ENCODE peak calls at places on chromosomes 3 and 15, in eight cellular contexts. One of them, this sample, is unnamed.

GRCh38 chr3:115498898-115499297 is 124.4 kb upstream of the GAP43 start:
- DNase-seq in hippocampal formation: no peak
- DNase-seq in iris pigment epithelial cell: no peak
- DNase-seq in CD8-positive, alpha-beta memory T cell: no peak
- DNase-seq in NCI-H1105: no peak
- DNase-seq in substantia nigra: no peak
- DNase-seq in GM04503: no peak
- DNase-seq in AG08396: no peak
- DNase-seq in this sample: no peak

GRCh38 chr3:164004205-164004604 is 1074.1 kb downstream of the SI start:
- DNase-seq in hippocampal formation: no peak
- DNase-seq in iris pigment epithelial cell: no peak
- DNase-seq in CD8-positive, alpha-beta memory T cell: no peak
- DNase-seq in NCI-H1105: no peak
- DNase-seq in substantia nigra: no peak
- DNase-seq in GM04503: no peak
- DNase-seq in AG08396: no peak
- DNase-seq in this sample: no peak

GRCh38 chr3:13042932-13043275 is 30.3 kb downstream of the IQSEC1 start:
- DNase-seq in hippocampal formation: no peak
- DNase-seq in iris pigment epithelial cell: no peak
- DNase-seq in CD8-positive, alpha-beta memory T cell: no peak
- DNase-seq in NCI-H1105: no peak
- DNase-seq in substantia nigra: peak; percentile 28
- DNase-seq in GM04503: no peak
- DNase-seq in AG08396: no peak
- DNase-seq in this sample: no peak

GRCh38 chr3:195087321-195087720 is 183.6 kb downstream of the XXYLT1 start:
- DNase-seq in hippocampal formation: no peak
- DNase-seq in iris pigment epithelial cell: no peak
- DNase-seq in CD8-positive, alpha-beta memory T cell: peak; percentile 25
- DNase-seq in NCI-H1105: no peak
- DNase-seq in substantia nigra: no peak
- DNase-seq in GM04503: no peak
- DNase-seq in AG08396: no peak
- DNase-seq in this sample: no peak

GRCh38 chr3:31010491-31010890 is 116.0 kb upstream of the GADL1 start:
- DNase-seq in hippocampal formation: no peak
- DNase-seq in iris pigment epithelial cell: peak; percentile 68
- DNase-seq in CD8-positive, alpha-beta memory T cell: no peak
- DNase-seq in NCI-H1105: no peak
- DNase-seq in substantia nigra: no peak
- DNase-seq in GM04503: no peak
- DNase-seq in AG08396: no peak
- DNase-seq in this sample: no peak

GRCh38 chr3:32867954-32868353 is 50.2 kb downstream of the TRIM71 start:
- DNase-seq in hippocampal formation: no peak
- DNase-seq in iris pigment epithelial cell: no peak
- DNase-seq in CD8-positive, alpha-beta memory T cell: no peak
- DNase-seq in NCI-H1105: no peak
- DNase-seq in substantia nigra: no peak
- DNase-seq in GM04503: no peak
- DNase-seq in AG08396: no peak
- DNase-seq in this sample: no peak

GRCh38 chr3:183845608-183846288 is 20.4 kb upstream of the MAP6D1 start:
- DNase-seq in hippocampal formation: no peak
- DNase-seq in iris pigment epithelial cell: peak; percentile 44
- DNase-seq in CD8-positive, alpha-beta memory T cell: no peak
- DNase-seq in NCI-H1105: no peak
- DNase-seq in substantia nigra: no peak
- DNase-seq in GM04503: no peak
- DNase-seq in AG08396: no peak
- DNase-seq in this sample: no peak

GRCh38 chr3:61789861-61790260 is 228.5 kb downstream of the PTPRG start:
- DNase-seq in hippocampal formation: no peak
- DNase-seq in iris pigment epithelial cell: no peak
- DNase-seq in CD8-positive, alpha-beta memory T cell: no peak
- DNase-seq in NCI-H1105: no peak
- DNase-seq in substantia nigra: no peak
- DNase-seq in GM04503: no peak
- DNase-seq in AG08396: no peak
- DNase-seq in this sample: no peak

GRCh38 chr15:81222007-81222406 is 25.3 kb downstream of the IL16 start:
- DNase-seq in hippocampal formation: no peak
- DNase-seq in iris pigment epithelial cell: no peak
- DNase-seq in CD8-positive, alpha-beta memory T cell: no peak
- DNase-seq in NCI-H1105: no peak
- DNase-seq in substantia nigra: no peak
- DNase-seq in GM04503: no peak
- DNase-seq in AG08396: no peak
- DNase-seq in this sample: no peak

GRCh38 chr3:192188218-192188835 is 539.0 kb downstream of the FGF12 start:
- DNase-seq in hippocampal formation: no peak
- DNase-seq in iris pigment epithelial cell: peak; percentile 57
- DNase-seq in CD8-positive, alpha-beta memory T cell: no peak
- DNase-seq in NCI-H1105: no peak
- DNase-seq in substantia nigra: no peak
- DNase-seq in GM04503: no peak
- DNase-seq in AG08396: no peak
- DNase-seq in this sample: no peak

GRCh38 chr3:123149525-123149924 is 52.2 kb upstream of the SEC22A start:
- DNase-seq in hippocampal formation: no peak
- DNase-seq in iris pigment epithelial cell: no peak
- DNase-seq in CD8-positive, alpha-beta memory T cell: no peak
- DNase-seq in NCI-H1105: no peak
- DNase-seq in substantia nigra: no peak
- DNase-seq in GM04503: no peak
- DNase-seq in AG08396: no peak
- DNase-seq in this sample: no peak

GRCh38 chr15:65952425-65953053 is 83.2 kb downstream of the RAB11A start:
- DNase-seq in hippocampal formation: no peak
- DNase-seq in iris pigment epithelial cell: peak; percentile 65
- DNase-seq in CD8-positive, alpha-beta memory T cell: no peak
- DNase-seq in NCI-H1105: no peak
- DNase-seq in substantia nigra: no peak
- DNase-seq in GM04503: no peak
- DNase-seq in AG08396: peak; percentile 71
- DNase-seq in this sample: no peak

GRCh38 chr15:74397239-74398068 is 30.0 kb upstream of the CYP11A1 start:
- DNase-seq in hippocampal formation: no peak
- DNase-seq in iris pigment epithelial cell: no peak
- DNase-seq in CD8-positive, alpha-beta memory T cell: no peak
- DNase-seq in NCI-H1105: no peak
- DNase-seq in substantia nigra: no peak
- DNase-seq in GM04503: no peak
- DNase-seq in AG08396: no peak
- DNase-seq in this sample: no peak

GRCh38 chr3:37024092-37024491 is 30.8 kb downstream of the MLH1 start:
- DNase-seq in hippocampal formation: no peak
- DNase-seq in iris pigment epithelial cell: peak; percentile 27
- DNase-seq in CD8-positive, alpha-beta memory T cell: no peak
- DNase-seq in NCI-H1105: no peak
- DNase-seq in substantia nigra: no peak
- DNase-seq in GM04503: no peak
- DNase-seq in AG08396: no peak
- DNase-seq in this sample: no peak

GRCh38 chr3:139285691-139286090 is 58.1 kb upstream of the MRPS22 start:
- DNase-seq in hippocampal formation: no peak
- DNase-seq in iris pigment epithelial cell: no peak
- DNase-seq in CD8-positive, alpha-beta memory T cell: no peak
- DNase-seq in NCI-H1105: no peak
- DNase-seq in substantia nigra: no peak
- DNase-seq in GM04503: no peak
- DNase-seq in AG08396: no peak
- DNase-seq in this sample: no peak

GRCh38 chr3:120506828-120507774 is 56.3 kb upstream of the FSTL1 start:
- DNase-seq in hippocampal formation: peak; percentile 10
- DNase-seq in iris pigment epithelial cell: peak; percentile 60
- DNase-seq in CD8-positive, alpha-beta memory T cell: no peak
- DNase-seq in NCI-H1105: peak; percentile 22
- DNase-seq in substantia nigra: no peak
- DNase-seq in GM04503: peak; percentile 45
- DNase-seq in AG08396: peak; percentile 33
- DNase-seq in this sample: no peak

GRCh38 chr3:114650808-114651207 is 357.0 kb downstream of the TIGIT start:
- DNase-seq in hippocampal formation: no peak
- DNase-seq in iris pigment epithelial cell: peak; percentile 84
- DNase-seq in CD8-positive, alpha-beta memory T cell: no peak
- DNase-seq in NCI-H1105: no peak
- DNase-seq in substantia nigra: no peak
- DNase-seq in GM04503: no peak
- DNase-seq in AG08396: peak; percentile 9
- DNase-seq in this sample: no peak

GRCh38 chr3:46368569-46368968 is 2.2 kb upstream of the CCR5 start:
- DNase-seq in hippocampal formation: peak; percentile 16
- DNase-seq in iris pigment epithelial cell: no peak
- DNase-seq in CD8-positive, alpha-beta memory T cell: peak; percentile 87
- DNase-seq in NCI-H1105: no peak
- DNase-seq in substantia nigra: peak; percentile 55
- DNase-seq in GM04503: no peak
- DNase-seq in AG08396: no peak
- DNase-seq in this sample: peak; percentile 71

GRCh38 chr3:31668258-31668657 is 135.5 kb downstream of the STT3B start:
- DNase-seq in hippocampal formation: no peak
- DNase-seq in iris pigment epithelial cell: no peak
- DNase-seq in CD8-positive, alpha-beta memory T cell: no peak
- DNase-seq in NCI-H1105: no peak
- DNase-seq in substantia nigra: no peak
- DNase-seq in GM04503: no peak
- DNase-seq in AG08396: no peak
- DNase-seq in this sample: no peak

GRCh38 chr3:51670053-51670666 is 892 bp upstream of the TEX264 start:
- DNase-seq in hippocampal formation: no peak
- DNase-seq in iris pigment epithelial cell: no peak
- DNase-seq in CD8-positive, alpha-beta memory T cell: no peak
- DNase-seq in NCI-H1105: no peak
- DNase-seq in substantia nigra: no peak
- DNase-seq in GM04503: no peak
- DNase-seq in AG08396: no peak
- DNase-seq in this sample: no peak

GRCh38 chr15:85941186-85941855 is 138.3 kb upstream of the AGBL1 start:
- DNase-seq in hippocampal formation: no peak
- DNase-seq in iris pigment epithelial cell: peak; percentile 12
- DNase-seq in CD8-positive, alpha-beta memory T cell: no peak
- DNase-seq in NCI-H1105: no peak
- DNase-seq in substantia nigra: no peak
- DNase-seq in GM04503: no peak
- DNase-seq in AG08396: no peak
- DNase-seq in this sample: no peak

GRCh38 chr3:159200176-159200575 is 398.3 kb downstream of the MFSD1 start:
- DNase-seq in hippocampal formation: no peak
- DNase-seq in iris pigment epithelial cell: peak; percentile 97
- DNase-seq in CD8-positive, alpha-beta memory T cell: no peak
- DNase-seq in NCI-H1105: no peak
- DNase-seq in substantia nigra: no peak
- DNase-seq in GM04503: peak; percentile 73
- DNase-seq in AG08396: peak; percentile 52
- DNase-seq in this sample: no peak

GRCh38 chr3:154060606-154061380 is 60.4 kb upstream of the ARHGEF26 start:
- DNase-seq in hippocampal formation: peak; percentile 72
- DNase-seq in iris pigment epithelial cell: peak; percentile 69
- DNase-seq in CD8-positive, alpha-beta memory T cell: no peak
- DNase-seq in NCI-H1105: no peak
- DNase-seq in substantia nigra: peak; percentile 19
- DNase-seq in GM04503: peak; percentile 57
- DNase-seq in AG08396: peak; percentile 39
- DNase-seq in this sample: no peak

GRCh38 chr3:51982352-51982837 is 940 bp upstream of the ACY1 start:
- DNase-seq in hippocampal formation: no peak
- DNase-seq in iris pigment epithelial cell: no peak
- DNase-seq in CD8-positive, alpha-beta memory T cell: no peak
- DNase-seq in NCI-H1105: no peak
- DNase-seq in substantia nigra: no peak
- DNase-seq in GM04503: no peak
- DNase-seq in AG08396: peak; percentile 64
- DNase-seq in this sample: no peak

GRCh38 chr3:191362036-191362435 is 31.7 kb upstream of the UTS2B start:
- DNase-seq in hippocampal formation: no peak
- DNase-seq in iris pigment epithelial cell: no peak
- DNase-seq in CD8-positive, alpha-beta memory T cell: no peak
- DNase-seq in NCI-H1105: no peak
- DNase-seq in substantia nigra: no peak
- DNase-seq in GM04503: no peak
- DNase-seq in AG08396: no peak
- DNase-seq in this sample: no peak

GRCh38 chr15:44243146-44243545 is 45.4 kb upstream of the GOLM2 start:
- DNase-seq in hippocampal formation: no peak
- DNase-seq in iris pigment epithelial cell: no peak
- DNase-seq in CD8-positive, alpha-beta memory T cell: no peak
- DNase-seq in NCI-H1105: no peak
- DNase-seq in substantia nigra: no peak
- DNase-seq in GM04503: no peak
- DNase-seq in AG08396: no peak
- DNase-seq in this sample: no peak

GRCh38 chr3:64138656-64139375 is 86.5 kb downstream of the PRICKLE2 start:
- DNase-seq in hippocampal formation: no peak
- DNase-seq in iris pigment epithelial cell: no peak
- DNase-seq in CD8-positive, alpha-beta memory T cell: no peak
- DNase-seq in NCI-H1105: no peak
- DNase-seq in substantia nigra: no peak
- DNase-seq in GM04503: no peak
- DNase-seq in AG08396: no peak
- DNase-seq in this sample: no peak

GRCh38 chr15:28896944-28897343 is 11.2 kb downstream of the APBA2 start:
- DNase-seq in hippocampal formation: no peak
- DNase-seq in iris pigment epithelial cell: peak; percentile 94
- DNase-seq in CD8-positive, alpha-beta memory T cell: no peak
- DNase-seq in NCI-H1105: no peak
- DNase-seq in substantia nigra: no peak
- DNase-seq in GM04503: peak; percentile 8
- DNase-seq in AG08396: peak; percentile 91
- DNase-seq in this sample: no peak

GRCh38 chr15:26866298-26867198 is at the start of gene GABRA5:
- DNase-seq in hippocampal formation: no peak
- DNase-seq in iris pigment epithelial cell: peak; percentile 31
- DNase-seq in CD8-positive, alpha-beta memory T cell: no peak
- DNase-seq in NCI-H1105: peak; percentile 18
- DNase-seq in substantia nigra: no peak
- DNase-seq in GM04503: no peak
- DNase-seq in AG08396: peak; percentile 55
- DNase-seq in this sample: no peak

GRCh38 chr3:55159016-55159415 is 231.2 kb upstream of the LRTM1 start:
- DNase-seq in hippocampal formation: no peak
- DNase-seq in iris pigment epithelial cell: no peak
- DNase-seq in CD8-positive, alpha-beta memory T cell: no peak
- DNase-seq in NCI-H1105: no peak
- DNase-seq in substantia nigra: no peak
- DNase-seq in GM04503: no peak
- DNase-seq in AG08396: no peak
- DNase-seq in this sample: no peak

This sample was measured in effector memory CD8-positive, alpha-beta T cell.